ENCODE peak calls at places on chromosomes 16 and 17, in six cellular contexts. X is osteoblast, K is brain microvascular endothelial cell, E is K562, I is astrocyte of the spinal cord, W is colonic mucosa. J is an unnamed sample.

GRCh38 chr17:76354747-76355310 is 1.1 kb upstream of the PRPSAP1 start:
- DNase-seq in X (peak; percentile 42), K (no peak), E (peak; percentile 96), I (no peak), W (no peak), J (no peak)

GRCh38 chr17:30805944-30806456 is 18.5 kb downstream of the CRLF3 start:
- DNase-seq in X (no peak), K (no peak), E (no peak), I (no peak), W (no peak), J (no peak)

GRCh38 chr17:45844695-45845375 is at the start of gene SPPL2C:
- DNase-seq in X (peak; percentile 68), K (no peak), E (no peak), I (no peak), W (no peak), J (no peak)

GRCh38 chr16:31420037-31420436 is 8.1 kb downstream of the COX6A2 start:
- DNase-seq in X (no peak), K (no peak), E (no peak), I (no peak), W (no peak), J (no peak)

GRCh38 chr16:16048904-16049582 is 99.6 kb downstream of the ABCC1 start:
- DNase-seq in X (no peak), K (no peak), E (peak; percentile 46), I (no peak), W (no peak), J (no peak)

GRCh38 chr17:79075861-79076406 is 1.3 kb downstream of the ENGASE start:
- DNase-seq in X (peak; percentile 80), K (no peak), E (no peak), I (no peak), W (no peak), J (peak; percentile 50)

GRCh38 chr16:29745853-29746345 is at the start of gene C16orf54:
- DNase-seq in X (no peak), K (no peak), E (no peak), I (no peak), W (peak; percentile 73), J (peak; percentile 76)

GRCh38 chr16:11914210-11914758 is 1.5 kb downstream of the GSPT1 start:
- DNase-seq in X (no peak), K (no peak), E (no peak), I (no peak), W (no peak), J (no peak)

GRCh38 chr17:68196394-68197090 is 51.3 kb upstream of the AMZ2 start:
- DNase-seq in X (peak; percentile 78), K (no peak), E (no peak), I (no peak), W (no peak), J (no peak)

GRCh38 chr17:79991924-79992656 is 43.6 kb downstream of the TBC1D16 start:
- DNase-seq in X (peak; percentile 89), K (no peak), E (no peak), I (peak; percentile 29), W (peak; percentile 84), J (no peak)

GRCh38 chr16:13393816-13394215 is 492.4 kb downstream of the SHISA9 start:
- DNase-seq in X (no peak), K (no peak), E (no peak), I (no peak), W (no peak), J (no peak)

GRCh38 chr16:180101-180920 is at the start of gene HBQ1:
- DNase-seq in X (peak; percentile 97), K (no peak), E (peak; percentile 85), I (peak; percentile 11), W (no peak), J (no peak)

GRCh38 chr17:39737761-39738567 is at the start of gene GRB7:
- DNase-seq in X (peak; percentile 90), K (no peak), E (peak; percentile 42), I (no peak), W (peak; percentile 93), J (no peak)

GRCh38 chr17:59804910-59805381 is 87.8 kb downstream of the TUBD1 start:
- DNase-seq in X (peak; percentile 54), K (no peak), E (peak; percentile 63), I (no peak), W (no peak), J (no peak)

GRCh38 chr16:86010680-86011141 is 111.7 kb downstream of the IRF8 start:
- DNase-seq in X (no peak), K (no peak), E (no peak), I (no peak), W (no peak), J (peak; percentile 46)

GRCh38 chr17:75078097-75079022 is 9.4 kb upstream of the SLC16A5 start:
- DNase-seq in X (peak; percentile 99), K (peak; percentile 76), E (no peak), I (peak; percentile 76), W (peak; percentile 58), J (no peak)

GRCh38 chr17:247767-248166 is 66.3 kb upstream of the DOC2B start:
- DNase-seq in X (no peak), K (no peak), E (no peak), I (no peak), W (no peak), J (peak; percentile 64)

GRCh38 chr16:1150511-1150982 is 2.4 kb upstream of the CACNA1H start:
- DNase-seq in X (peak; percentile 93), K (peak; percentile 54), E (peak; percentile 64), I (peak; percentile 19), W (no peak), J (no peak)

GRCh38 chr17:2688351-2689342 is 22.9 kb downstream of the CLUH start:
- DNase-seq in X (peak; percentile 80), K (no peak), E (no peak), I (peak; percentile 10), W (peak; percentile 21), J (peak; percentile 72)

GRCh38 chr17:74919440-74920305 is 3.4 kb downstream of the USH1G start:
- DNase-seq in X (peak; percentile 93), K (no peak), E (peak; percentile 57), I (no peak), W (no peak), J (no peak)

GRCh38 chr16:53642094-53642493 is 61.6 kb downstream of the RPGRIP1L start:
- DNase-seq in X (no peak), K (no peak), E (no peak), I (no peak), W (no peak), J (no peak)

GRCh38 chr16:70271696-70272095 is 17.6 kb downstream of the AARS1 start:
- DNase-seq in X (no peak), K (no peak), E (no peak), I (no peak), W (no peak), J (no peak)

GRCh38 chr17:14845562-14846335 is 419.4 kb downstream of the PMP22 start:
- DNase-seq in X (peak; percentile 50), K (peak; percentile 20), E (no peak), I (no peak), W (no peak), J (no peak)

GRCh38 chr16:4882261-4882632 is 35.0 kb downstream of the UBN1 start:
- DNase-seq in X (peak; percentile 84), K (peak; percentile 44), E (no peak), I (peak; percentile 63), W (no peak), J (no peak)

GRCh38 chr16:65991149-65991701 is 375.3 kb upstream of the CDH5 start:
- DNase-seq in X (no peak), K (no peak), E (no peak), I (no peak), W (no peak), J (no peak)
- TF ChIP-seq CTCF in X (no peak), K (no peak), E (no peak), I (peak; percentile 7), W (no peak), J (no peak)

DNA sequence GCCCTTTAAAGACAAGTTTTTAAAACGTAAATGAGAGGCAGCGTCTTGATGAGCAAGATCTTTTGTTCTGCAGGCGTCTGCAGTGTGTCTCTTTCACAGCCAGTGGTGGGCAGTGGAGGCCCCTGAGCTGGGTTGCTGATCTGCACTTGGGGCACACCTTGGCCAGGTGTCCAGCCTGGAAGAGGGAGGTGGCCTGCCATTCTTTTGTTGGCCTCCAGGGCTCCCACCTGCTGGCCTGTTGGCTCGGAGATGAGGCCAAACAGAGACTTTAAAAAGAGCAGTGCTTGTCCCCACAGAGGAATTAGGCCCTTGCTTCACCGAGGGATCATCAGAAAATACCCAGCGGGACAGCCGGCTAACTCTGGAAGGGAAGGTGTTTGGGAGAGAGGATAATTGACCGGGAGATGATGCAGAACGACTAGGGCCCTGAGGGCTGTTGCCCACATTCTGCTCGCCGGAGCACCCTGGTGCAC is 145.9 kb upstream of the PLCG2 start:
- DNase-seq in X (no peak), K (no peak), E (no peak), I (no peak), W (no peak), J (no peak)
- TF ChIP-seq CTCF in X (no peak), K (peak; percentile 46), E (peak; percentile 38), I (peak; percentile 36), W (peak; percentile 12), J (no peak)

DNA sequence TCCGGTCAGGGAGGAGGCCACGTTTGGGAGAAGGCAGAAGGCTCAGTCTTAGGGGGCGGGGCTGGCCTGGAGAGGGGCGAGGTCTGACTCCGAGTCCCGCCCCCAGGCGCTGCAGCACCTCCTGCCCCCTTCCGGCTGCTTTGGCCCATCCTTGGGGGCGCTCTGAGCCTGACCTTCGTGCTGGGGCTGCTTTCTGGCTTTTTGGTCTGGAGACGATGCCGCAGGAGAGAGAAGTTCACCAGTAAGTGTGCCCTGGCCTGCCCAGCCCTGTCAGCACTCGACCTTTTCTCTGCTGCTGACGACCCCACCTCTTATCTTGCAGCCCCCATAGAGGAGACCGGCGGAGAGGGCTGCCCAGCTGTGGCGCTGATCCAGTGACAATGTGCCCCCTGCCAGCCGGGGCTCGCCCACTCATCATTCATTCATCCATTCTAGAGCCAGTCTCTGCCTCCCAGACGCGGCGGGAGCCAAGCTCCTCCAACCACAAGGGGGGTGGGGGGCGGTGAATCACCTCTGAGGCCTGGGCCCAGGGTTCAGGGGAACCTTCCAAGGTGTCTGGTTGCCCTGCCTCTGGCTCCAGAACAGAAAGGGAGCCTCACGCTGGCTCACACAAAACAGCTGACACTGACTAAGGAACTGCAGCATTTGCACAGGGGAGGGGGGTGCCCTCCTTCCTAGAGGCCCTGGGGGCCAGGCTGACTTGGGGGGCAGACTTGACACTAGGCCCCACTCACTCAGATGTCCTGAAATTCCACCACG is 1.5 kb downstream of the TNFRSF12A start:
- DNase-seq in X (peak; percentile 98), K (peak; percentile 91), E (peak; percentile 91), I (peak; percentile 98), W (peak; percentile 90), J (peak; percentile 90)
- TF ChIP-seq CTCF in X (peak; percentile 28), K (peak; percentile 49), E (peak; percentile 87), I (peak; percentile 39), W (no peak), J (no peak)

DNA sequence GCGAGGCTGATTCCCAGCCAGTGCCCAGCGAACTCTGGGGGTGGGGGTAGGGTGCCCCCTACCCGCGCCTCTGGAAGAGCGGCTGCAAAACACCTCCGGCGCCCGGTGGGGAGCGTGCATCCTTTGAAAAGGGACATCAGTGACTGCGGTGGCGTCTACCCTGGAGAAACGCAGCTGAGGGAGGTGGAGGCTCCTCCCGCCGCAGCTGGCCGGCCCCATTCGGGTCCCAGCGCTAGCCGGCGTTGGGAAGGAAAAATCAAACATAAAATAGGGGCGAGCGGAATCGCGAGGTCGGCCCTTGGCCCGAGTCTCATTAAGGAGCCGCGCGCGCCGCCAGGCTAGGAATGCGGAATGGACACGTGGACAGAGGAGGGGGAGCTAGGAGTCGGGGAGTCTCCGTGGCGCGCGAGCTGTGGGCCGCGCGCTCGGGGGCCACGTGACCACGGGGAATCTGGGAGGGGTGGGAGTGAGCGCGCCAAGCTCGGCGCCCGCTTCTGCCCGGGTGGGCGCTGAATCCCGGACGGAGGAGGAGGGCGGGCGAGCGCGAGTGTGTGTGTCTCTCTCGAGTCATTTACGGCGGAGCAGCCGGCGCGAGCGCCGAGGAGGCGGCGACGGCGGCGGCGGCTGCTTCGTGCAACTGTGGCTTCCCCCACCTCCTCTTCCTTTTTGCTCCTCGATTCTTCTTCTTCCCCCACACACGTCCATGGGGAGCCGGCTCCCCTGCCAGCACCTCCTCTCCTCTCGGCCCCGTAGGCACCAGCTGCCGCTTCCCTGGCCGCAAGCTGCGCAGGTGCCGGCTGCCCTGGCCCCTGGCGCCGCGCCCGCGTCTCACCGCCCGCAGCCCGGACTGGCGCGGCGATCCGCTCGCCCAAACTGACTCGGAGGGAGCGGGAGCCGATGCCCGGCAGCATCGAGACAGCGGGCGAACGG is at the start of gene TMEM132E:
- DNase-seq in X (peak; percentile 90), K (no peak), E (no peak), I (no peak), W (peak; percentile 25), J (peak; percentile 71)
- TF ChIP-seq CTCF in X (no peak), K (no peak), E (no peak), I (no peak), W (no peak), J (no peak)

J was measured in sigmoid colon.